ENCODE peak calls at places on chromosomes 5 and 9, in eight cellular contexts. One of them, this sample, is unnamed.
A peak's percentile ranks its signal among the peaks of the same experiment; 100 is the strongest.

GRCh38 chr9:97940707-97941106 is 2.7 kb upstream of the HEMGN start:
- DNase-seq in pancreas: no peak
- DNase-seq in C1 segment of cervical spinal cord: no peak
- DNase-seq in endothelial cell: no peak
- DNase-seq in NCI-H460: no peak
- DNase-seq in NCI-H774: no peak
- DNase-seq in T-helper 17 cell: no peak
- DNase-seq in stimulated activated CD8-positive, alpha-beta memory T cell treated with anti-CD3 and anti-CD28 coated beads, Interleukin-15, amount 100 ng/mL, for 4 hours: no peak
- DNase-seq in this sample: no peak

GRCh38 chr9:91047529-91047928 is 245.9 kb downstream of the SYK start:
- DNase-seq in pancreas: no peak
- DNase-seq in C1 segment of cervical spinal cord: no peak
- DNase-seq in endothelial cell: no peak
- DNase-seq in NCI-H460: no peak
- DNase-seq in NCI-H774: no peak
- DNase-seq in T-helper 17 cell: no peak
- DNase-seq in stimulated activated CD8-positive, alpha-beta memory T cell treated with anti-CD3 and anti-CD28 coated beads, Interleukin-15, amount 100 ng/mL, for 4 hours: peak; percentile 38
- DNase-seq in this sample: no peak

GRCh38 chr5:94558028-94558427 is 60.4 kb downstream of the KIAA0825 start:
- DNase-seq in pancreas: no peak
- DNase-seq in C1 segment of cervical spinal cord: no peak
- DNase-seq in endothelial cell: no peak
- DNase-seq in NCI-H460: no peak
- DNase-seq in NCI-H774: no peak
- DNase-seq in T-helper 17 cell: no peak
- DNase-seq in stimulated activated CD8-positive, alpha-beta memory T cell treated with anti-CD3 and anti-CD28 coated beads, Interleukin-15, amount 100 ng/mL, for 4 hours: no peak
- DNase-seq in this sample: no peak

GRCh38 chr5:95641803-95642220 is 4.8 kb upstream of the RFESD start:
- DNase-seq in pancreas: no peak
- DNase-seq in C1 segment of cervical spinal cord: no peak
- DNase-seq in endothelial cell: no peak
- DNase-seq in NCI-H460: no peak
- DNase-seq in NCI-H774: no peak
- DNase-seq in T-helper 17 cell: no peak
- DNase-seq in stimulated activated CD8-positive, alpha-beta memory T cell treated with anti-CD3 and anti-CD28 coated beads, Interleukin-15, amount 100 ng/mL, for 4 hours: no peak
- DNase-seq in this sample: no peak

GRCh38 chr5:134003957-134004625 is 684 bp downstream of the VDAC1 start:
- DNase-seq in pancreas: peak; percentile 81
- DNase-seq in C1 segment of cervical spinal cord: peak; percentile 70
- DNase-seq in endothelial cell: no peak
- DNase-seq in NCI-H460: no peak
- DNase-seq in NCI-H774: no peak
- DNase-seq in T-helper 17 cell: peak; percentile 15
- DNase-seq in stimulated activated CD8-positive, alpha-beta memory T cell treated with anti-CD3 and anti-CD28 coated beads, Interleukin-15, amount 100 ng/mL, for 4 hours: peak; percentile 10
- DNase-seq in this sample: no peak

GRCh38 chr5:126938461-126938860 is 91.9 kb downstream of the MARCHF3 start:
- DNase-seq in pancreas: no peak
- DNase-seq in C1 segment of cervical spinal cord: no peak
- DNase-seq in endothelial cell: no peak
- DNase-seq in NCI-H460: no peak
- DNase-seq in NCI-H774: no peak
- DNase-seq in T-helper 17 cell: no peak
- DNase-seq in stimulated activated CD8-positive, alpha-beta memory T cell treated with anti-CD3 and anti-CD28 coated beads, Interleukin-15, amount 100 ng/mL, for 4 hours: no peak
- DNase-seq in this sample: peak; percentile 55

GRCh38 chr9:113646946-113647914 is 183.7 kb downstream of the RGS3 start:
- DNase-seq in pancreas: no peak
- DNase-seq in C1 segment of cervical spinal cord: no peak
- DNase-seq in endothelial cell: no peak
- DNase-seq in NCI-H460: no peak
- DNase-seq in NCI-H774: no peak
- DNase-seq in T-helper 17 cell: no peak
- DNase-seq in stimulated activated CD8-positive, alpha-beta memory T cell treated with anti-CD3 and anti-CD28 coated beads, Interleukin-15, amount 100 ng/mL, for 4 hours: no peak
- DNase-seq in this sample: no peak

GRCh38 chr5:172410839-172411238 is 43.5 kb downstream of the SH3PXD2B start:
- DNase-seq in pancreas: no peak
- DNase-seq in C1 segment of cervical spinal cord: no peak
- DNase-seq in endothelial cell: no peak
- DNase-seq in NCI-H460: no peak
- DNase-seq in NCI-H774: no peak
- DNase-seq in T-helper 17 cell: no peak
- DNase-seq in stimulated activated CD8-positive, alpha-beta memory T cell treated with anti-CD3 and anti-CD28 coated beads, Interleukin-15, amount 100 ng/mL, for 4 hours: no peak
- DNase-seq in this sample: no peak

GRCh38 chr9:126164796-126165525 is 161.7 kb upstream of the MVB12B start:
- DNase-seq in pancreas: no peak
- DNase-seq in C1 segment of cervical spinal cord: no peak
- DNase-seq in endothelial cell: no peak
- DNase-seq in NCI-H460: no peak
- DNase-seq in NCI-H774: no peak
- DNase-seq in T-helper 17 cell: no peak
- DNase-seq in stimulated activated CD8-positive, alpha-beta memory T cell treated with anti-CD3 and anti-CD28 coated beads, Interleukin-15, amount 100 ng/mL, for 4 hours: no peak
- DNase-seq in this sample: no peak

GRCh38 chr9:136977223-136978072 is at the start of gene PTGDS:
- DNase-seq in pancreas: no peak
- DNase-seq in C1 segment of cervical spinal cord: peak; percentile 94
- DNase-seq in endothelial cell: no peak
- DNase-seq in NCI-H460: no peak
- DNase-seq in NCI-H774: no peak
- DNase-seq in T-helper 17 cell: no peak
- DNase-seq in stimulated activated CD8-positive, alpha-beta memory T cell treated with anti-CD3 and anti-CD28 coated beads, Interleukin-15, amount 100 ng/mL, for 4 hours: no peak
- DNase-seq in this sample: no peak

GRCh38 chr5:72667708-72668107 is 148.8 kb upstream of the TNPO1 start:
- DNase-seq in pancreas: no peak
- DNase-seq in C1 segment of cervical spinal cord: no peak
- DNase-seq in endothelial cell: no peak
- DNase-seq in NCI-H460: no peak
- DNase-seq in NCI-H774: no peak
- DNase-seq in T-helper 17 cell: no peak
- DNase-seq in stimulated activated CD8-positive, alpha-beta memory T cell treated with anti-CD3 and anti-CD28 coated beads, Interleukin-15, amount 100 ng/mL, for 4 hours: no peak
- DNase-seq in this sample: no peak

GRCh38 chr5:113673041-113673440 is 159.5 kb downstream of the YTHDC2 start:
- DNase-seq in pancreas: no peak
- DNase-seq in C1 segment of cervical spinal cord: no peak
- DNase-seq in endothelial cell: no peak
- DNase-seq in NCI-H460: no peak
- DNase-seq in NCI-H774: no peak
- DNase-seq in T-helper 17 cell: no peak
- DNase-seq in stimulated activated CD8-positive, alpha-beta memory T cell treated with anti-CD3 and anti-CD28 coated beads, Interleukin-15, amount 100 ng/mL, for 4 hours: no peak
- DNase-seq in this sample: no peak

GRCh38 chr9:76297721-76298239 is 96.4 kb downstream of the RFK start:
- DNase-seq in pancreas: no peak
- DNase-seq in C1 segment of cervical spinal cord: no peak
- DNase-seq in endothelial cell: no peak
- DNase-seq in NCI-H460: no peak
- DNase-seq in NCI-H774: no peak
- DNase-seq in T-helper 17 cell: no peak
- DNase-seq in stimulated activated CD8-positive, alpha-beta memory T cell treated with anti-CD3 and anti-CD28 coated beads, Interleukin-15, amount 100 ng/mL, for 4 hours: no peak
- DNase-seq in this sample: no peak

GRCh38 chr5:109352024-109352423 is 57.8 kb downstream of the PJA2 start:
- DNase-seq in pancreas: no peak
- DNase-seq in C1 segment of cervical spinal cord: no peak
- DNase-seq in endothelial cell: no peak
- DNase-seq in NCI-H460: no peak
- DNase-seq in NCI-H774: no peak
- DNase-seq in T-helper 17 cell: no peak
- DNase-seq in stimulated activated CD8-positive, alpha-beta memory T cell treated with anti-CD3 and anti-CD28 coated beads, Interleukin-15, amount 100 ng/mL, for 4 hours: no peak
- DNase-seq in this sample: no peak

GRCh38 chr5:54713923-54714581 is 196.5 kb downstream of the SNX18 start:
- DNase-seq in pancreas: no peak
- DNase-seq in C1 segment of cervical spinal cord: no peak
- DNase-seq in endothelial cell: no peak
- DNase-seq in NCI-H460: no peak
- DNase-seq in NCI-H774: no peak
- DNase-seq in T-helper 17 cell: no peak
- DNase-seq in stimulated activated CD8-positive, alpha-beta memory T cell treated with anti-CD3 and anti-CD28 coated beads, Interleukin-15, amount 100 ng/mL, for 4 hours: no peak
- DNase-seq in this sample: no peak

GRCh38 chr5:61256474-61256873 is 75.6 kb upstream of the ZSWIM6 start:
- DNase-seq in pancreas: peak; percentile 88
- DNase-seq in C1 segment of cervical spinal cord: no peak
- DNase-seq in endothelial cell: no peak
- DNase-seq in NCI-H460: no peak
- DNase-seq in NCI-H774: no peak
- DNase-seq in T-helper 17 cell: no peak
- DNase-seq in stimulated activated CD8-positive, alpha-beta memory T cell treated with anti-CD3 and anti-CD28 coated beads, Interleukin-15, amount 100 ng/mL, for 4 hours: no peak
- DNase-seq in this sample: no peak

GRCh38 chr9:134066546-134066922 is 1.3 kb downstream of the BRD3 start:
- DNase-seq in pancreas: no peak
- DNase-seq in C1 segment of cervical spinal cord: no peak
- DNase-seq in endothelial cell: no peak
- DNase-seq in NCI-H460: no peak
- DNase-seq in NCI-H774: no peak
- DNase-seq in T-helper 17 cell: no peak
- DNase-seq in stimulated activated CD8-positive, alpha-beta memory T cell treated with anti-CD3 and anti-CD28 coated beads, Interleukin-15, amount 100 ng/mL, for 4 hours: no peak
- DNase-seq in this sample: no peak

GRCh38 chr5:135138116-135138850 is 104.3 kb upstream of the PITX1 start:
- DNase-seq in pancreas: no peak
- DNase-seq in C1 segment of cervical spinal cord: no peak
- DNase-seq in endothelial cell: no peak
- DNase-seq in NCI-H460: no peak
- DNase-seq in NCI-H774: no peak
- DNase-seq in T-helper 17 cell: no peak
- DNase-seq in stimulated activated CD8-positive, alpha-beta memory T cell treated with anti-CD3 and anti-CD28 coated beads, Interleukin-15, amount 100 ng/mL, for 4 hours: no peak
- DNase-seq in this sample: no peak

GRCh38 chr9:98575379-98576346 is 133.1 kb downstream of the GABBR2 start:
- DNase-seq in pancreas: no peak
- DNase-seq in C1 segment of cervical spinal cord: no peak
- DNase-seq in endothelial cell: no peak
- DNase-seq in NCI-H460: no peak
- DNase-seq in NCI-H774: no peak
- DNase-seq in T-helper 17 cell: no peak
- DNase-seq in stimulated activated CD8-positive, alpha-beta memory T cell treated with anti-CD3 and anti-CD28 coated beads, Interleukin-15, amount 100 ng/mL, for 4 hours: no peak
- DNase-seq in this sample: peak; percentile 22

This sample was measured in HTR-8/SVneo.